ENCODE peak calls at places on chromosome 6, in eight cellular contexts. G is pancreas; V is breast epithelium; R is Panc1; B is gastrocnemius medialis; N is CD8-positive, alpha-beta memory T cell; Q is hepatocyte; O is GM23248. I is an unnamed sample. For H3K4me1, the result is how much of the 10 kb centered on the place peaks cover.

GRCh38 chr6:9409126-9409525 is 973.8 kb upstream of the SLC35B3 start:
- DNase-seq in G (no peak), V (no peak), R (no peak), B (no peak), N (no peak), Q (no peak), O (no peak), I (no peak)

GRCh38 chr6:136643850-136644596 is 93.8 kb upstream of the MAP7 start:
- DNase-seq in G (peak), V (peak), R (peak), B (peak), N (peak), Q (peak), O (peak), I (peak)

GRCh38 chr6:144855812-144856531 is 570.8 kb downstream of the UTRN start:
- DNase-seq in G (no peak), V (no peak), R (no peak), B (no peak), N (no peak), Q (no peak), O (no peak), I (no peak)

GRCh38 chr6:27517238-27517637 is 44.3 kb upstream of the ZNF184 start:
- DNase-seq in G (no peak), V (no peak), R (no peak), B (no peak), N (no peak), Q (no peak), O (no peak), I (no peak)

GRCh38 chr6:11769816-11770545 is 8.6 kb downstream of the ADTRP start:
- DNase-seq in G (no peak), V (no peak), R (no peak), B (no peak), N (no peak), Q (no peak), O (no peak), I (no peak)

GRCh38 chr6:167079853-167080297 is 43.0 kb upstream of the CCR6 start:
- DNase-seq in G (no peak), V (no peak), R (peak), B (no peak), N (no peak), Q (no peak), O (no peak), I (peak)

GRCh38 chr6:47241742-47242482 is 67.8 kb downstream of the TNFRSF21 start:
- DNase-seq in G (no peak), V (no peak), R (no peak), B (peak), N (no peak), Q (no peak), O (peak), I (no peak)

GRCh38 chr6:28413681-28414080 is 14.1 kb upstream of the ZSCAN12 start:
- DNase-seq in G (no peak), V (no peak), R (no peak), B (no peak), N (no peak), Q (no peak), O (no peak), I (no peak)

GRCh38 chr6:74973621-74974020 is 232.2 kb downstream of the COL12A1 start:
- DNase-seq in G (no peak), V (no peak), R (no peak), B (no peak), N (no peak), Q (no peak), O (no peak), I (no peak)

GRCh38 chr6:170234419-170234818 is 56.5 kb downstream of the DLL1 start:
- DNase-seq in G (no peak), V (no peak), R (no peak), B (no peak), N (no peak), Q (no peak), O (no peak), I (no peak)

GRCh38 chr6:33950891-33951889 is 147.4 kb upstream of the MLN start:
- DNase-seq in G (peak), V (no peak), R (no peak), B (no peak), N (no peak), Q (no peak), O (no peak), I (no peak)

GRCh38 chr6:157405986-157406385 is 25.0 kb downstream of the ZDHHC14 start:
- DNase-seq in G (no peak), V (no peak), R (no peak), B (no peak), N (no peak), Q (peak), O (peak), I (no peak)

GRCh38 chr6:27894839-27895762 is 17.1 kb downstream of the OR2B2 start:
- DNase-seq in G (no peak), V (peak), R (peak), B (peak), N (peak), Q (peak), O (peak), I (peak)

GRCh38 chr6:130995783-130996447 is 67.1 kb downstream of the EPB41L2 start:
- DNase-seq in G (no peak), V (no peak), R (no peak), B (no peak), N (no peak), Q (no peak), O (no peak), I (no peak)

GRCh38 chr6:11972806-11973205 is 39.3 kb upstream of the HIVEP1 start:
- DNase-seq in G (no peak), V (no peak), R (no peak), B (no peak), N (no peak), Q (no peak), O (peak), I (no peak)

GRCh38 chr6:47246556-47246955 is 63.1 kb downstream of the TNFRSF21 start:
- DNase-seq in G (no peak), V (no peak), R (no peak), B (no peak), N (no peak), Q (no peak), O (no peak), I (peak)

GRCh38 chr6:150302801-150303138 is 66.0 kb upstream of the IYD start:
- DNase-seq in G (no peak), V (no peak), R (no peak), B (no peak), N (no peak), Q (no peak), O (no peak), I (no peak)

GRCh38 chr6:64602993-64603392 is 967.4 kb downstream of the PHF3 start:
- DNase-seq in G (no peak), V (no peak), R (no peak), B (no peak), N (no peak), Q (no peak), O (no peak), I (no peak)

GRCh38 chr6:90425161-90425641 is 128.6 kb upstream of the BACH2 start:
- DNase-seq in G (no peak), V (no peak), R (no peak), B (no peak), N (no peak), Q (no peak), O (no peak), I (peak)

GRCh38 chr6:155260686-155261085 is 3.1 kb upstream of the CLDN20 start:
- DNase-seq in G (no peak), V (no peak), R (no peak), B (no peak), N (no peak), Q (no peak), O (no peak), I (peak)

GRCh38 chr6:3825851-3826581 is 23.2 kb upstream of the FAM50B start:
- DNase-seq in G (peak), V (peak), R (no peak), B (peak), N (no peak), Q (peak), O (peak), I (no peak)

GRCh38 chr6:87139236-87139635 is 16.1 kb upstream of the ZNF292 start:
- DNase-seq in G (no peak), V (no peak), R (no peak), B (no peak), N (no peak), Q (peak), O (peak), I (peak)

GRCh38 chr6:1335367-1336037 is 23.6 kb downstream of the FOXQ1 start:
- DNase-seq in G (peak), V (peak), R (no peak), B (no peak), N (no peak), Q (peak), O (peak), I (no peak)

GRCh38 chr6:18302561-18303439 is 38.5 kb upstream of the DEK start:
- DNase-seq in G (no peak), V (no peak), R (no peak), B (no peak), N (no peak), Q (no peak), O (no peak), I (no peak)

GRCh38 chr6:45901777-45902650 is 113.6 kb downstream of the CLIC5 start:
- DNase-seq in G (no peak), V (no peak), R (no peak), B (no peak), N (no peak), Q (no peak), O (no peak), I (no peak)

GRCh38 chr6:74705451-74705850 is 500.4 kb downstream of the COL12A1 start:
- DNase-seq in G (no peak), V (no peak), R (no peak), B (no peak), N (no peak), Q (no peak), O (peak), I (no peak)

DNA sequence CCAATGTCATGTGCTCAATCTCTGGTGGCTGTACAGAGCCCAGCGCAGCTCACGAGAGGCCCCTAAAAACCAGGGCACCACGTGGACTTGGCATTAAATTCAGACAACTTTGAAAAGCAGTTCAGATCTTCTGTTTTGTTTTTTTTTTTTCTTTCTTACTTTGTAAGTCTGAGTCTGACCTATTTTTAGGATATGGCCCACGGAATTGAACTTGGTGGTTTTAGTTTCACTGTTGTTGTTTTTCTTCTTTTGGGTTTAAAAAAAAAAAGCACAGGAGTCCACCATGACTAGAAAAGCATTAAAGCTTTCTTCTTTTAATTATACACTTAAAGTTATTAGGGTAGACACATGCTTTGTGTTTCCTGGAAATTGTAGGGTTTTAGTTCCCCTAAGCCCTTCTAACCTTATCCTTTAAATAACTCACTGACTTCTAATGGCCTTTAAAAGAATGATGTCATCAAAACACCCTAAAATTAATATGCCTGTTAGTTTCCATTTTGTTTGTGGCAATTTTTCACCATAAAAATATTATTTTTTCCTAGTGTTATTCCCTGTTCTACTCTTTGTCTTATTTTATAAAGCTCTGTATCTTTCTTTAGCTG is 48.5 kb upstream of the CCN2 start:
- DNase-seq in G (no peak), V (no peak), R (no peak), B (no peak), N (no peak), Q (no peak), O (no peak), I (peak)
- H3K4me1 ChIP-seq in G (under half), V (under half), R (under half), B (under half), N (under half), Q (under half), O (under half), I (under half)

GRCh38 chr6:15386756-15387112 is 140.9 kb downstream of the JARID2 start:
- DNase-seq in G (no peak), V (no peak), R (no peak), B (no peak), N (no peak), Q (no peak), O (peak), I (no peak)
- H3K4me1 ChIP-seq in G (under half), V (under half), R (under half), B (half or more), N (under half), Q (under half), O (under half), I (under half)

DNA sequence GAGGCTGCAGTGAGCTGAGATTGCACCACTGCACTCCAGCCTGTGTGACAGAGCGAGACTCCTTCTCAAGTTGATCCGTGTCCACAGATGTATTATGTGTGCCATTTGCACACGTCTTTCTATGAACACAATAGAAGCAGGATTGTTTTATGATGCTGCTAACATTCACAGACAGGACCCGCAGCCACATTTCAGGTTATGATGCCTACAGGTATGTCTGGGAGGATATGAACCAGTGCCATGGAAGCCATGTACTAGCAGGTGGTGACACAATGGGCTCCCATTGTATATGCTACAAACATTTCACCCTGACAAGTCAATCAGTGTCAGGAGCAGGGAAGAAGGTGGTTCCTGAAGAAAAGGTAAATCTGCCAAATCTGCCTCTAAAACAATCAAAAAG is 4.3 kb downstream of the TRAM2 start:
- DNase-seq in G (no peak), V (no peak), R (no peak), B (no peak), N (no peak), Q (no peak), O (no peak), I (no peak)
- H3K4me1 ChIP-seq in G (under half), V (under half), R (under half), B (under half), N (under half), Q (half or more), O (half or more), I (half or more)

GRCh38 chr6:30839666-30840065 is 44.7 kb upstream of the DDR1 start:
- DNase-seq in G (no peak), V (no peak), R (no peak), B (no peak), N (no peak), Q (peak), O (no peak), I (no peak)

GRCh38 chr6:30840922-30841643 is 43.2 kb upstream of the DDR1 start:
- DNase-seq in G (no peak), V (no peak), R (no peak), B (no peak), N (no peak), Q (no peak), O (no peak), I (no peak)

GRCh38 chr6:30837870-30838269 is 46.4 kb upstream of the DDR1 start:
- DNase-seq in G (no peak), V (no peak), R (no peak), B (no peak), N (no peak), Q (no peak), O (no peak), I (no peak)

GRCh38 chr6:30841644-30842504 is 42.4 kb upstream of the DDR1 start:
- DNase-seq in G (no peak), V (no peak), R (no peak), B (no peak), N (no peak), Q (peak), O (no peak), I (no peak)

DNA sequence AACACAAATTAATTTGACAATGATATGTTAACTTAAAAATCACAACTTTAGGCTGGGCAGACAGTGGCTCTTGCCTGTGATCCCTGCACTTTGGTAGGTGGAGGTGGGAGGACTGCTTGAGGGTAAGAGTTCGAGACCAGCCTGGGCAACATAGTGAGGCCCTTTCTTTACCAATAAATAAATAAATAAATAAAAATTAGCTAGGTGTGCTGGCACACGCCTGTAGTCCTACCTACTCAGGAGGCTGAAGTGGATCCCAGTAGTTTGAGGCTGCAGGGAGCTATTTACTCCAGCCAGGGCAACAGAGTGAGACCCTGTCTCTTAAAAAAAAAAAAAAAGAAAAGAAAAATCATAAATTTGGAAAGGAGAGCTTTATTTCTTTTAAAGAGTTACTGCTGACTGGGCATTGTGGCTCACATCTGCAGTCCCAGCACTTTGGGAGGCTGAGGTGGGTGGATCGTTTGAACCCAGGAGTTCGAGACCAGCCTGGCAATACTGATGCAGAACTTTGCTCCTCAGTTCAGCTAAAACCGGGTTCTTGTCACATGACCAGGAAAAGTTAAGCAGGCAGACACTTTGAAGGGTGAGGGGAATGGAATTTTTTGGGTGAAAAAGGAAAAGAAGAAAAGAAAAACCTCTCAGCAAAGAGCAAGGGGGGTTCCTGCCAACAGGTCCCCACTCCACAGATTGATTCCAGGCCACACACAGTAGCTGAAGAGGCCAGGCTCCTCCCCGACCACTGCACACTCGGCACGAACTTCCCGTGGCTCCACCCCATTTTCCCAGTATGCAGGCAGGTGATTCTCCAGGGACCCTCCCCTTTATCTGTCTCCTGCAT is 44.0 kb upstream of the DDR1 start:
- DNase-seq in G (no peak), V (no peak), R (no peak), B (no peak), N (no peak), Q (no peak), O (no peak), I (no peak)
- H3K4me1 ChIP-seq in G (under half), V (under half), R (under half), B (under half), N (under half), Q (under half), O (under half), I (under half)

DNA sequence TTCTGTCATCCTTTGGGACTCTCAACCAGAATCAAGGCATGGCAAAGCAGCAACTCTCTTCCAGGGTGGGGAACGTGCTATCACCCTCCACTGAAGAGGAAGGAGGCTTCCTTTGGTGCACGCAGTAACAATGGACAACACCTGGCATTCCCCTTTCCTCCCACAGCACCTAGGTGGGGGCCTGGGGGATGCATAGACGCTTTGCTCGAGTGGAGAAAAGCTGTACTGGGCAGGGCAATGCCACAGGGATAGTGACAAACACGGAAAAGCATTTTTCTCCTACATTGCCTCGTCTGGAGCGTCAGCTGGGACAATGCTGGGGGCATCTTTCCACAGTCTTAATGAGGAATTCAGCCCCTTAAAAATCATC is 82.9 kb downstream of the GMPR start:
- DNase-seq in G (no peak), V (no peak), R (no peak), B (no peak), N (no peak), Q (no peak), O (no peak), I (no peak)
- H3K4me1 ChIP-seq in G (under half), V (under half), R (under half), B (half or more), N (half or more), Q (under half), O (under half), I (under half)

GRCh38 chr6:125789167-125789566 is 1.6 kb upstream of the NCOA7 start:
- DNase-seq in G (no peak), V (no peak), R (no peak), B (no peak), N (no peak), Q (no peak), O (peak), I (no peak)

GRCh38 chr6:125789576-125790402 is 971 bp upstream of the NCOA7 start:
- DNase-seq in G (peak), V (no peak), R (peak), B (no peak), N (no peak), Q (peak), O (peak), I (peak)

GRCh38 chr6:125791151-125791819 is 525 bp downstream of the NCOA7 start:
- DNase-seq in G (no peak), V (peak), R (peak), B (no peak), N (no peak), Q (peak), O (peak), I (peak)

GRCh38 chr6:125791820-125792165 is 1.0 kb downstream of the NCOA7 start:
- DNase-seq in G (no peak), V (no peak), R (no peak), B (no peak), N (no peak), Q (no peak), O (no peak), I (no peak)

GRCh38 chr6:125790403-125791150 is at the start of gene NCOA7:
- DNase-seq in G (peak), V (peak), R (no peak), B (peak), N (peak), Q (peak), O (peak), I (peak)
- H3K4me1 ChIP-seq in G (under half), V (under half), R (under half), B (under half), N (under half), Q (under half), O (under half), I (under half)

GRCh38 chr6:6808915-6809314 is 220.4 kb downstream of the LY86 start:
- DNase-seq in G (no peak), V (no peak), R (no peak), B (no peak), N (no peak), Q (no peak), O (no peak), I (no peak)
- H3K4me1 ChIP-seq in G (under half), V (under half), R (under half), B (under half), N (under half), Q (under half), O (under half), I (under half)

DNA sequence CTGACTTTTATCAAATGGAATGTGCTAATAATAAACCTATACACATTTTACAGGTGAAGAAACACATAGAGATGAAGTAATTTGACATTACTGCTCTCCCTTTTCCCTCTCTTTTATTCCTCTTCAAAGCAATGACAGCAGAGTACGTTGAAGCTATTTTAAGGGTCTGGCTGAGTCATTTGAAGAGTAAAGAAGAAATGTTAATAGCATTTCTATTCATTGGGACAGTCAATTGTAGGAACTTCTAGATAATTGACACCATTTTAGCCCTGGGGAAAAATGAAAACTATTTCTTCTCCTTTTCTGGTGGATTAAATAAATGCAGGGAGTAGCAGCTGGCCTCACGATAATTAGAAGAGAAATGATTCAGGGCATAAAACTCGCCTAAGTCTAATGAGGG is 48.2 kb downstream of the RIPOR2 start:
- DNase-seq in G (no peak), V (no peak), R (no peak), B (no peak), N (no peak), Q (no peak), O (no peak), I (no peak)
- H3K4me1 ChIP-seq in G (under half), V (under half), R (under half), B (under half), N (half or more), Q (under half), O (under half), I (under half)

I was measured in MM.1S.